ENCODE peak calls at places on chromosomes 6 and 20, in five cellular contexts. T is fibroblast of the aortic adventitia, H is A549, E is psoas muscle, X is AG04450. J is an unnamed sample.

GRCh38 chr6:132401120-132401940 is at the start of gene MOXD1:
- DNase-seq in X (no peak), E (peak), T (no peak), H (peak), J (peak)

GRCh38 chr6:157964139-157964538 is 17.5 kb upstream of the SYNJ2 start:
- DNase-seq in H (no peak), E (no peak), T (no peak), X (no peak), J (no peak)

GRCh38 chr6:147654103-147654845 is 145.8 kb downstream of the SAMD5 start:
- DNase-seq in H (no peak), X (no peak), T (no peak), E (no peak), J (no peak)

GRCh38 chr6:12339808-12340487 is 49.8 kb downstream of the EDN1 start:
- DNase-seq in X (no peak), H (no peak), T (no peak), E (no peak), J (no peak)

GRCh38 chr20:31704225-31705119 is 18.2 kb downstream of the BCL2L1 start:
- DNase-seq in E (no peak), H (peak), X (no peak), T (peak), J (no peak)

GRCh38 chr6:42417641-42418112 is 34.0 kb downstream of the TRERF1 start:
- DNase-seq in E (no peak), T (peak), H (no peak), X (no peak), J (no peak)

GRCh38 chr6:33367009-33367714 is 24.5 kb upstream of the KIFC1 start:
- DNase-seq in X (no peak), T (no peak), H (no peak), E (no peak), J (no peak)

GRCh38 chr6:109373762-109374161 is 8.5 kb downstream of the CD164 start:
- DNase-seq in H (no peak), T (no peak), E (no peak), X (no peak), J (no peak)

GRCh38 chr20:14410869-14411555 is 73.6 kb upstream of the FLRT3 start:
- DNase-seq in H (no peak), E (no peak), X (no peak), T (no peak), J (no peak)

GRCh38 chr6:117174835-117175360 is 90.5 kb upstream of the VGLL2 start:
- DNase-seq in H (no peak), E (no peak), X (no peak), T (no peak), J (no peak)

GRCh38 chr6:63708631-63709030 is 73.0 kb downstream of the PHF3 start:
- DNase-seq in H (no peak), X (no peak), E (no peak), T (no peak), J (no peak)

GRCh38 chr6:167097770-167098169 is 25.1 kb upstream of the CCR6 start:
- DNase-seq in T (no peak), H (no peak), E (no peak), X (no peak), J (no peak)

GRCh38 chr6:31293343-31293742 is 21.5 kb upstream of the HLA-C start:
- DNase-seq in X (no peak), H (no peak), E (no peak), T (peak), J (no peak)

GRCh38 chr6:89242574-89243330 is 25.6 kb upstream of the GABRR1 start:
- DNase-seq in X (peak), T (peak), H (peak), E (no peak), J (no peak)

GRCh38 chr6:12903246-12903645 is 186.7 kb downstream of the PHACTR1 start:
- DNase-seq in H (no peak), X (no peak), E (no peak), T (no peak), J (no peak)

GRCh38 chr6:157121897-157122296 is 201.4 kb downstream of the TMEM242 start:
- DNase-seq in E (no peak), H (no peak), X (no peak), T (no peak), J (no peak)

GRCh38 chr20:13009682-13010406 is 1.1 kb downstream of the SPTLC3 start:
- DNase-seq in E (no peak), T (peak), X (peak), H (no peak), J (no peak)

GRCh38 chr6:170516783-170517616 is 36.1 kb downstream of the PSMB1 start:
- DNase-seq in T (peak), E (no peak), X (peak), H (peak), J (no peak)

GRCh38 chr6:170523256-170524187 is 29.6 kb downstream of the PSMB1 start:
- DNase-seq in H (no peak), T (no peak), E (peak), X (no peak), J (no peak)

GRCh38 chr6:170524188-170524535 is 28.9 kb downstream of the PSMB1 start:
- DNase-seq in X (no peak), T (no peak), E (peak), H (no peak), J (no peak)

GRCh38 chr6:170525795-170526194 is 27.3 kb downstream of the PSMB1 start:
- DNase-seq in H (no peak), E (no peak), X (no peak), T (no peak), J (no peak)

GRCh38 chr6:170522565-170523183 is 30.4 kb downstream of the PSMB1 start:
- DNase-seq in H (peak), T (peak), X (no peak), E (no peak), J (no peak)
- TF ChIP-seq CTCF in H (peak), T (no peak), X (peak), E (no peak), J (peak)

GRCh38 chr6:104484626-104485025 is 375.1 kb downstream of the HACE1 start:
- DNase-seq in T (no peak), H (no peak), X (no peak), E (no peak), J (no peak)

GRCh38 chr6:104477569-104477968 is 382.1 kb downstream of the HACE1 start:
- DNase-seq in X (no peak), E (no peak), T (no peak), H (no peak), J (no peak)

GRCh38 chr6:104484191-104484590 is 375.5 kb downstream of the HACE1 start:
- DNase-seq in T (no peak), H (no peak), E (no peak), X (no peak), J (no peak)

GRCh38 chr6:104486003-104486402 is 373.7 kb downstream of the HACE1 start:
- DNase-seq in X (no peak), E (no peak), H (no peak), T (no peak), J (no peak)

DNA sequence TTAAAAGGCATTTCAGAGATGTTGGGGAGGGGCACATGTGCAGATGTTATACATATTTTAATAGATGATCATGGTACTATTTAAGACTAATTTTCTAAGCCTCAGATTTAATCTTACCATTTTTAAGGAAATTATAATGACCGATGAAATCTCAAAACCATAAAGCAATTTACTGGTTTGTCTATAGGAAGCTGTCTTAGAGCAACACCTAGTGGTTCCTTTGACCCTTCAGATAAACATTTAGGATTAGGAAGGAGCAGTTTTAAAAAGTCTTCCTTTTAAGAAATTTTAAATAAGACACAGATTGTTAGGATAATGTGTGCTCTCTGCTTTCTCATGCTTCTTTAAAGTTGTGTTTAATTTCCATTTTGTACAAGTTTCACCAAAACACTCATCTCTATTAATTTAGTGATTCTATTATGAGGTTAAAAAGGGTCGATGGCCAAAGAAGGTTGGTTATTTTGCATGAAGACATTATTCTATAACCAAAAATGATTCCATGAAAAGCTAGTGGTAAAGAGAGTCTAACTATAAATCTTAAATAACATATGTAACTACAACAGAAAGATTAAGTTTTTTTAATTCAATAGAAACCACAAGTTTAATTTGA is 376.4 kb downstream of the HACE1 start:
- DNase-seq in E (no peak), T (peak), H (peak), X (no peak), J (no peak)
- TF ChIP-seq CTCF in E (no peak), T (peak), H (peak), X (no peak), J (peak)

GRCh38 chr6:35419431-35419830 is 32.7 kb upstream of the FANCE start:
- DNase-seq in E (no peak), T (peak), H (peak), X (peak), J (no peak)
- TF ChIP-seq CTCF in E (no peak), T (peak), H (no peak), X (peak), J (peak)

GRCh38 chr20:57573176-57573575 is 12.3 kb downstream of the PCK1 start:
- DNase-seq in H (no peak), T (no peak), X (no peak), E (no peak), J (no peak)

GRCh38 chr20:57574954-57575353 is 14.0 kb downstream of the PCK1 start:
- DNase-seq in X (no peak), E (no peak), H (no peak), T (no peak), J (no peak)

GRCh38 chr20:57570898-57571297 is 10.0 kb downstream of the PCK1 start:
- DNase-seq in E (no peak), H (no peak), T (no peak), X (no peak), J (no peak)

GRCh38 chr20:57576002-57576401 is 15.1 kb downstream of the PCK1 start:
- DNase-seq in H (no peak), E (no peak), X (no peak), T (no peak), J (no peak)

DNA sequence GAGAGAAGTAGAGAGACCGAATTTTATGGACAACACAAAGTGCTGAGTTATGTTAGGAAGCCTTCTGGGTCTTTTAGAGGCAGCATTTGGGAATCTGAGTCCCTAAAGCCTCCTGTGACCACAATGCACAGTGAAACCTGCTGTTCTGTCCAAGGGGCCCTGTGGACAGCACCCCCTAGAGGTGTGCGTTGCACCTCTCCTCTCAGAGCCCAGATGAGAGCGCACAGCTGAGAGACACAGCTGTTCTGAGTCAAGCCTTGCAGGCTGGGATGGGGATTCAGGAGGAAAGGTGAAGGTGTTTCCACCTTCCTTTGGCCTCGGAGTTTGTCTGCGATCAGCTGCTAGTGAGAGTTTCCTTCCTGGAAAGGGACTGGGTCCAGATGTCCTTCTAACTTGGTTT is 13.0 kb downstream of the PCK1 start:
- DNase-seq in H (no peak), T (no peak), E (no peak), X (no peak), J (no peak)
- TF ChIP-seq CTCF in H (no peak), T (no peak), E (no peak), X (no peak), J (peak)

DNA sequence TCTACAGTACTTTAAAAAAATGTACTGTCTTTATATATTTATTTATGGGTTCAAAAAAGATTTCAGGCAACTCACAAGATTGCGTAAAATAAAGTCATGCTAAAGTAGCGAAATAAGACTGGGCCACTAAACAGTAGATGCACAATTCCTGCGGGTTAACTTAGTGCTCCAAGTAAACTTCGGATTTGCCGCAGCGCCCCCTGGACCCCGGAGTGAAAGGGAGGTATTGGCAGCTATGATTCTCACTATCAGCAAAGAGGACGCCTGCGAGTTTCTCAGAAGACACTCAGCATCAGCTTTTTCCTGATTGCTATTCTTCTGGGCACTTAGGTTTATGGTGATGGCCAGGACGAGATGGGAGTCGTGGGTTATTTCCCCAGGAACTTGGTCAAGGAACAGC is 1.4 kb downstream of the OTOR start:
- DNase-seq in X (no peak), E (no peak), H (no peak), T (no peak), J (no peak)
- TF ChIP-seq CTCF in X (peak), E (no peak), H (no peak), T (no peak), J (no peak)

GRCh38 chr6:154703094-154703493 is 30.1 kb upstream of the SCAF8 start:
- DNase-seq in H (no peak), X (no peak), T (no peak), E (no peak), J (no peak)

GRCh38 chr6:154710689-154711088 is 22.5 kb upstream of the SCAF8 start:
- DNase-seq in X (no peak), H (no peak), T (no peak), E (no peak), J (no peak)

GRCh38 chr6:154709621-154710020 is 23.6 kb upstream of the SCAF8 start:
- DNase-seq in T (peak), H (no peak), X (no peak), E (no peak), J (no peak)

GRCh38 chr6:154706389-154706788 is 26.8 kb upstream of the SCAF8 start:
- DNase-seq in T (no peak), X (no peak), H (no peak), E (no peak), J (no peak)

DNA sequence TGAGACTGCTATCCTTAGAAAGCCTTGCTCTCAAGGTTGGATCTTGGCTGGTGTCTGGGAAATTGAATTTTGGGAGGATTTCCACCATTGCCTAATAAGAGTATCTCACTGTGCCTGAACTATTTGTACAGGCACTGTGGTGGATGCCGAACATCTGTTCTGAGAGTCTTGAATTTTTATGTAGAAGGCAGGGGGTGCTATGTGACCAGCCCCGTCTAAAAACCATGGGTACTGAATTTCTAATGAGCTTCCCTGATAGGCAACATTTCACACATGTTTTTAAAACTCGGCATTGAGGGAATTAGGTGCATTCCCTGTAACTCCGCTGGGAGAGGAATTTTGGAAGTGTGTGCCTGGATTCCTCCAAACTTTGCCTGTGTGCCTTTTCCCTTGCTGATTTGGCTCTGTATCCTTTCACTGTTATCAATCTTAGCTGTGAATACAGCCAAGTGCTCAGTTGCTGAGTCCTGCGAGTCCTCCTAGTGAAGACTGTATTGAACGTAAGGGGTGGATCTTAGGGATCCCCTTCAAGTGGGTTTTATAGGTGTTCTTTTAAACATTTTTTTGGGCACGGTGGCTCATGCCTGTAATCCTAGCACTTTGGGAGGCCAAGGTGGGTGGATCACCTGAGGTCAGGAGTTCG is 27.6 kb upstream of the SCAF8 start:
- DNase-seq in X (no peak), H (no peak), E (no peak), T (peak), J (no peak)
- TF ChIP-seq CTCF in X (peak), H (no peak), E (no peak), T (peak), J (no peak)